ENCODE peak calls at places on chromosomes 16 and 17, in five cellular contexts. C is hippocampal formation, D is caudate nucleus, A is RCC 7860, B is tibial artery. Y is an unnamed sample.
A peak's percentile ranks its signal among the peaks of the same experiment; 100 is the strongest.

GRCh38 chr17:28173801-28174200 is 131.3 kb downstream of the NLK start:
- DNase-seq in D (no peak), B (no peak), A (no peak), C (no peak), Y (no peak)

GRCh38 chr17:47830396-47830907 is 889 bp downstream of the MRPL10 start:
- DNase-seq in A (no peak), B (no peak), D (no peak), C (no peak), Y (no peak)

GRCh38 chr17:57911834-57912673 is 43.2 kb downstream of the CUEDC1 start:
- DNase-seq in B (peak; percentile 91), A (no peak), C (peak; percentile 94), D (peak; percentile 84), Y (peak; percentile 96)

GRCh38 chr17:79627184-79627765 is 16.4 kb upstream of the RBFOX3 start:
- DNase-seq in B (peak; percentile 41), A (no peak), C (no peak), D (peak; percentile 40), Y (no peak)

GRCh38 chr17:33475594-33475993 is 182.5 kb upstream of the ASIC2 start:
- DNase-seq in A (no peak), D (no peak), B (no peak), C (no peak), Y (no peak)

GRCh38 chr17:45408611-45409421 is 23.9 kb downstream of the ARHGAP27 start:
- DNase-seq in A (no peak), B (no peak), D (no peak), C (no peak), Y (no peak)

GRCh38 chr16:2768403-2769089 is 8.5 kb downstream of the ELOB start:
- DNase-seq in D (no peak), B (no peak), A (no peak), C (no peak), Y (no peak)

GRCh38 chr17:1002771-1003555 is 6.0 kb downstream of the TIMM22 start:
- DNase-seq in A (no peak), D (no peak), B (no peak), C (peak; percentile 40), Y (peak; percentile 47)

GRCh38 chr17:73304971-73305786 is 6.6 kb downstream of the CDC42EP4 start:
- DNase-seq in B (peak; percentile 82), C (no peak), A (peak; percentile 91), D (no peak), Y (no peak)

GRCh38 chr16:89237733-89238132 is 20.2 kb downstream of the ZNF778 start:
- DNase-seq in D (no peak), B (no peak), C (no peak), A (no peak), Y (no peak)

GRCh38 chr17:56939869-56940484 is 20.9 kb downstream of the COIL start:
- DNase-seq in C (no peak), D (no peak), B (no peak), A (peak; percentile 54), Y (no peak)

GRCh38 chr16:89795676-89796075 is 20.8 kb downstream of the FANCA start:
- DNase-seq in A (peak; percentile 8), C (no peak), D (peak; percentile 15), B (no peak), Y (no peak)

GRCh38 chr16:66275795-66276428 is 90.6 kb upstream of the CDH5 start:
- DNase-seq in A (peak; percentile 28), D (no peak), B (no peak), C (no peak), Y (no peak)

GRCh38 chr17:19012171-19013080 is 7.9 kb upstream of the FAM83G start:
- DNase-seq in D (no peak), B (no peak), C (no peak), A (no peak), Y (peak; percentile 75)

GRCh38 chr17:12599185-12599920 is 66.3 kb upstream of the MYOCD start:
- DNase-seq in B (no peak), C (no peak), A (no peak), D (no peak), Y (no peak)

GRCh38 chr16:77675464-77676324 is 46.6 kb upstream of the NUDT7 start:
- DNase-seq in D (peak; percentile 59), A (peak; percentile 41), C (peak; percentile 56), B (peak; percentile 71), Y (no peak)

GRCh38 chr17:60049936-60050335 is 28.8 kb downstream of the HEATR6 start:
- DNase-seq in B (no peak), D (no peak), C (no peak), A (no peak), Y (no peak)

GRCh38 chr17:78409191-78409621 is 30.8 kb downstream of the PGS1 start:
- DNase-seq in B (no peak), A (no peak), D (no peak), C (no peak), Y (no peak)

GRCh38 chr16:52528393-52529080 is 18.4 kb downstream of the TOX3 start:
- DNase-seq in B (no peak), A (no peak), C (no peak), D (no peak), Y (no peak)

GRCh38 chr17:40542562-40543411 is 22.5 kb downstream of the CCR7 start:
- DNase-seq in A (no peak), D (no peak), B (peak; percentile 95), C (no peak), Y (no peak)

GRCh38 chr16:8752706-8753105 is 44.7 kb downstream of the TMEM186 start:
- DNase-seq in A (no peak), D (no peak), B (no peak), C (no peak), Y (no peak)

GRCh38 chr17:31433091-31433790 is 41.8 kb downstream of the RAB11FIP4 start:
- DNase-seq in A (no peak), B (no peak), C (no peak), D (no peak), Y (no peak)

GRCh38 chr16:4052801-4053662 is 63.2 kb downstream of the ADCY9 start:
- DNase-seq in C (peak; percentile 67), D (peak; percentile 35), A (no peak), B (no peak), Y (peak; percentile 86)

GRCh38 chr17:62179525-62180161 is 114.6 kb upstream of the MED13 start:
- DNase-seq in B (no peak), C (no peak), D (no peak), A (peak; percentile 92), Y (no peak)

GRCh38 chr16:2008631-2009301 is 855 bp downstream of the ZNF598 start:
- DNase-seq in C (no peak), B (no peak), A (no peak), D (no peak), Y (no peak)

GRCh38 chr17:59181481-59181880 is 25.9 kb downstream of the PRR11 start:
- DNase-seq in B (no peak), C (no peak), D (no peak), A (no peak), Y (no peak)

GRCh38 chr17:43966276-43966675 is 12.5 kb upstream of the PYY start:
- DNase-seq in A (peak; percentile 38), B (no peak), C (no peak), D (no peak), Y (no peak)

GRCh38 chr16:59886021-59886420 is 1151.9 kb upstream of the GOT2 start:
- DNase-seq in D (no peak), A (no peak), C (no peak), B (no peak), Y (peak; percentile 59)

GRCh38 chr17:3318336-3318735 is 20.2 kb upstream of the OR3A1 start:
- DNase-seq in D (no peak), C (no peak), B (no peak), A (no peak), Y (no peak)

GRCh38 chr17:47225436-47225858 is 16.3 kb downstream of the MYL4 start:
- DNase-seq in B (peak; percentile 90), C (no peak), D (no peak), A (peak; percentile 83), Y (no peak)

GRCh38 chr16:90015586-90016338 is 3.5 kb downstream of the DBNDD1 start:
- DNase-seq in B (no peak), C (no peak), A (no peak), D (no peak), Y (no peak)

GRCh38 chr16:82631701-82632685 is 5.2 kb downstream of the CDH13 start:
- DNase-seq in C (no peak), B (no peak), A (no peak), D (no peak), Y (no peak)

GRCh38 chr16:30069575-30070462 is 4.3 kb downstream of the ALDOA start:
- DNase-seq in D (peak; percentile 13), B (no peak), A (no peak), C (no peak), Y (no peak)

GRCh38 chr17:72512649-72513556 is 392.1 kb downstream of the SOX9 start:
- DNase-seq in A (no peak), D (no peak), B (no peak), C (no peak), Y (no peak)

GRCh38 chr16:2979669-2980226 is 498 bp downstream of the PKMYT1 start:
- DNase-seq in B (no peak), D (no peak), C (no peak), A (no peak), Y (no peak)

GRCh38 chr16:67271446-67271845 is 7.9 kb upstream of the PLEKHG4 start:
- DNase-seq in C (no peak), D (no peak), B (no peak), A (no peak), Y (no peak)

GRCh38 chr17:74477411-74477810 is 11.0 kb downstream of the CD300A start:
- DNase-seq in D (no peak), A (no peak), B (no peak), C (no peak), Y (no peak)

GRCh38 chr17:42849031-42849430 is 2.0 kb upstream of the AOC3 start:
- DNase-seq in D (no peak), C (no peak), A (no peak), B (peak; percentile 51), Y (no peak)

GRCh38 chr17:54021418-54021817 is 198.7 kb downstream of the KIF2B start:
- DNase-seq in D (no peak), B (no peak), A (no peak), C (no peak), Y (no peak)

Y was measured in posterior cingulate gyrus.